ENCODE peak calls at places on chromosomes 12 and 14, in six cellular contexts. One of them, this sample, is unnamed.

GRCh38 chr12:73308747-73309146 is 1036.6 kb downstream of the TRHDE start:
- DNase-seq in OCI-LY7: no peak
- DNase-seq in CD8-positive, alpha-beta memory T cell: no peak
- DNase-seq in lower leg skin: no peak
- DNase-seq in AG10803: no peak
- DNase-seq in pancreas: no peak
- DNase-seq in this sample: no peak

GRCh38 chr12:25435431-25435830 is 117.7 kb downstream of the LMNTD1 start:
- DNase-seq in OCI-LY7: no peak
- DNase-seq in CD8-positive, alpha-beta memory T cell: no peak
- DNase-seq in lower leg skin: no peak
- DNase-seq in AG10803: no peak
- DNase-seq in pancreas: no peak
- DNase-seq in this sample: no peak

GRCh38 chr14:55111122-55111705 is 17.8 kb upstream of the LGALS3 start:
- DNase-seq in OCI-LY7: no peak
- DNase-seq in CD8-positive, alpha-beta memory T cell: no peak
- DNase-seq in lower leg skin: no peak
- DNase-seq in AG10803: no peak
- DNase-seq in pancreas: no peak
- DNase-seq in this sample: no peak

GRCh38 chr14:34301107-34301734 is 160.8 kb downstream of the SPTSSA start:
- DNase-seq in OCI-LY7: peak; percentile 42
- DNase-seq in CD8-positive, alpha-beta memory T cell: no peak
- DNase-seq in lower leg skin: no peak
- DNase-seq in AG10803: peak; percentile 25
- DNase-seq in pancreas: no peak
- DNase-seq in this sample: peak; percentile 41

GRCh38 chr14:66365388-66365787 is 120.8 kb upstream of the CCDC196 start:
- DNase-seq in OCI-LY7: no peak
- DNase-seq in CD8-positive, alpha-beta memory T cell: no peak
- DNase-seq in lower leg skin: no peak
- DNase-seq in AG10803: no peak
- DNase-seq in pancreas: no peak
- DNase-seq in this sample: no peak

GRCh38 chr12:132027636-132028035 is 77.9 kb downstream of the EP400 start:
- DNase-seq in OCI-LY7: no peak
- DNase-seq in CD8-positive, alpha-beta memory T cell: no peak
- DNase-seq in lower leg skin: no peak
- DNase-seq in AG10803: no peak
- DNase-seq in pancreas: no peak
- DNase-seq in this sample: no peak

GRCh38 chr14:70186826-70187483 is 1.8 kb downstream of the SLC8A3 start:
- DNase-seq in OCI-LY7: no peak
- DNase-seq in CD8-positive, alpha-beta memory T cell: no peak
- DNase-seq in lower leg skin: no peak
- DNase-seq in AG10803: peak; percentile 2
- DNase-seq in pancreas: no peak
- DNase-seq in this sample: no peak

GRCh38 chr14:101112351-101113107 is 209.0 kb upstream of the RTL1 start:
- DNase-seq in OCI-LY7: no peak
- DNase-seq in CD8-positive, alpha-beta memory T cell: no peak
- DNase-seq in lower leg skin: peak; percentile 70
- DNase-seq in AG10803: no peak
- DNase-seq in pancreas: no peak
- DNase-seq in this sample: no peak

GRCh38 chr14:104249092-104249491 is 110.7 kb downstream of the KIF26A start:
- DNase-seq in OCI-LY7: no peak
- DNase-seq in CD8-positive, alpha-beta memory T cell: no peak
- DNase-seq in lower leg skin: peak; percentile 81
- DNase-seq in AG10803: no peak
- DNase-seq in pancreas: no peak
- DNase-seq in this sample: no peak

GRCh38 chr12:113498490-113498889 is 26.8 kb upstream of the LHX5 start:
- DNase-seq in OCI-LY7: no peak
- DNase-seq in CD8-positive, alpha-beta memory T cell: no peak
- DNase-seq in lower leg skin: no peak
- DNase-seq in AG10803: no peak
- DNase-seq in pancreas: no peak
- DNase-seq in this sample: no peak

GRCh38 chr14:90188588-90188987 is 67.8 kb upstream of the PSMC1 start:
- DNase-seq in OCI-LY7: no peak
- DNase-seq in CD8-positive, alpha-beta memory T cell: no peak
- DNase-seq in lower leg skin: no peak
- DNase-seq in AG10803: no peak
- DNase-seq in pancreas: no peak
- DNase-seq in this sample: no peak

GRCh38 chr14:90179809-90180779 is 76.3 kb upstream of the PSMC1 start:
- DNase-seq in OCI-LY7: no peak
- DNase-seq in CD8-positive, alpha-beta memory T cell: no peak
- DNase-seq in lower leg skin: no peak
- DNase-seq in AG10803: no peak
- DNase-seq in pancreas: no peak
- DNase-seq in this sample: no peak

GRCh38 chr14:90179357-90179756 is 77.0 kb upstream of the PSMC1 start:
- DNase-seq in OCI-LY7: no peak
- DNase-seq in CD8-positive, alpha-beta memory T cell: no peak
- DNase-seq in lower leg skin: no peak
- DNase-seq in AG10803: no peak
- DNase-seq in pancreas: no peak
- DNase-seq in this sample: no peak

GRCh38 chr14:90184571-90185266 is 71.6 kb upstream of the PSMC1 start:
- DNase-seq in OCI-LY7: no peak
- DNase-seq in CD8-positive, alpha-beta memory T cell: no peak
- DNase-seq in lower leg skin: no peak
- DNase-seq in AG10803: no peak
- DNase-seq in pancreas: no peak
- DNase-seq in this sample: no peak

GRCh38 chr14:90184094-90184493 is 72.3 kb upstream of the PSMC1 start:
- DNase-seq in OCI-LY7: no peak
- DNase-seq in CD8-positive, alpha-beta memory T cell: no peak
- DNase-seq in lower leg skin: no peak
- DNase-seq in AG10803: no peak
- DNase-seq in pancreas: no peak
- DNase-seq in this sample: no peak
- H3K4me3 ChIP-seq in OCI-LY7: no peak overlapping the region
- H3K4me3 ChIP-seq in CD8-positive, alpha-beta memory T cell: no peak overlapping the region
- H3K4me3 ChIP-seq in lower leg skin: no peak overlapping the region
- H3K4me3 ChIP-seq in AG10803: no peak overlapping the region
- H3K4me3 ChIP-seq in pancreas: no peak overlapping the region
- H3K4me3 ChIP-seq in this sample: no peak overlapping the region

GRCh38 chr12:32261638-32262037 is 137.7 kb upstream of the FGD4 start:
- DNase-seq in OCI-LY7: peak; percentile 87
- DNase-seq in CD8-positive, alpha-beta memory T cell: no peak
- DNase-seq in lower leg skin: no peak
- DNase-seq in AG10803: no peak
- DNase-seq in pancreas: no peak
- DNase-seq in this sample: peak; percentile 44
- H3K4me3 ChIP-seq in OCI-LY7: peak overlapping the region; percentile 7
- H3K4me3 ChIP-seq in CD8-positive, alpha-beta memory T cell: no peak overlapping the region
- H3K4me3 ChIP-seq in lower leg skin: no peak overlapping the region
- H3K4me3 ChIP-seq in AG10803: no peak overlapping the region
- H3K4me3 ChIP-seq in pancreas: no peak overlapping the region
- H3K4me3 ChIP-seq in this sample: no peak overlapping the region

GRCh38 chr14:89814126-89814525 is 140.4 kb downstream of the EFCAB11 start:
- DNase-seq in OCI-LY7: no peak
- DNase-seq in CD8-positive, alpha-beta memory T cell: no peak
- DNase-seq in lower leg skin: no peak
- DNase-seq in AG10803: no peak
- DNase-seq in pancreas: no peak
- DNase-seq in this sample: no peak
- H3K4me3 ChIP-seq in OCI-LY7: no peak overlapping the region
- H3K4me3 ChIP-seq in CD8-positive, alpha-beta memory T cell: no peak overlapping the region
- H3K4me3 ChIP-seq in lower leg skin: no peak overlapping the region
- H3K4me3 ChIP-seq in AG10803: no peak overlapping the region
- H3K4me3 ChIP-seq in pancreas: no peak overlapping the region
- H3K4me3 ChIP-seq in this sample: no peak overlapping the region

GRCh38 chr12:71009414-71010142 is 89.0 kb upstream of the PTPRR start:
- DNase-seq in OCI-LY7: no peak
- DNase-seq in CD8-positive, alpha-beta memory T cell: no peak
- DNase-seq in lower leg skin: no peak
- DNase-seq in AG10803: no peak
- DNase-seq in pancreas: no peak
- DNase-seq in this sample: peak; percentile 21

GRCh38 chr12:71007025-71007424 is 86.5 kb upstream of the PTPRR start:
- DNase-seq in OCI-LY7: no peak
- DNase-seq in CD8-positive, alpha-beta memory T cell: no peak
- DNase-seq in lower leg skin: no peak
- DNase-seq in AG10803: no peak
- DNase-seq in pancreas: no peak
- DNase-seq in this sample: no peak

GRCh38 chr12:71010143-71010479 is 89.6 kb upstream of the PTPRR start:
- DNase-seq in OCI-LY7: no peak
- DNase-seq in CD8-positive, alpha-beta memory T cell: no peak
- DNase-seq in lower leg skin: no peak
- DNase-seq in AG10803: no peak
- DNase-seq in pancreas: no peak
- DNase-seq in this sample: no peak

GRCh38 chr12:71005166-71005565 is 84.6 kb upstream of the PTPRR start:
- DNase-seq in OCI-LY7: no peak
- DNase-seq in CD8-positive, alpha-beta memory T cell: no peak
- DNase-seq in lower leg skin: no peak
- DNase-seq in AG10803: no peak
- DNase-seq in pancreas: no peak
- DNase-seq in this sample: no peak

GRCh38 chr12:71007736-71008449 is 87.4 kb upstream of the PTPRR start:
- DNase-seq in OCI-LY7: no peak
- DNase-seq in CD8-positive, alpha-beta memory T cell: no peak
- DNase-seq in lower leg skin: no peak
- DNase-seq in AG10803: peak; percentile 11
- DNase-seq in pancreas: no peak
- DNase-seq in this sample: peak; percentile 82
- H3K4me3 ChIP-seq in OCI-LY7: no peak overlapping the region
- H3K4me3 ChIP-seq in CD8-positive, alpha-beta memory T cell: no peak overlapping the region
- H3K4me3 ChIP-seq in lower leg skin: no peak overlapping the region
- H3K4me3 ChIP-seq in AG10803: no peak overlapping the region
- H3K4me3 ChIP-seq in pancreas: no peak overlapping the region
- H3K4me3 ChIP-seq in this sample: no peak overlapping the region

GRCh38 chr14:65073605-65074201 is 28.6 kb downstream of the MAX start:
- DNase-seq in OCI-LY7: no peak
- DNase-seq in CD8-positive, alpha-beta memory T cell: no peak
- DNase-seq in lower leg skin: no peak
- DNase-seq in AG10803: no peak
- DNase-seq in pancreas: no peak
- DNase-seq in this sample: no peak

GRCh38 chr14:65071544-65071943 is 30.8 kb downstream of the MAX start:
- DNase-seq in OCI-LY7: no peak
- DNase-seq in CD8-positive, alpha-beta memory T cell: no peak
- DNase-seq in lower leg skin: no peak
- DNase-seq in AG10803: no peak
- DNase-seq in pancreas: no peak
- DNase-seq in this sample: no peak

GRCh38 chr14:65072937-65073336 is 29.4 kb downstream of the MAX start:
- DNase-seq in OCI-LY7: no peak
- DNase-seq in CD8-positive, alpha-beta memory T cell: no peak
- DNase-seq in lower leg skin: no peak
- DNase-seq in AG10803: no peak
- DNase-seq in pancreas: no peak
- DNase-seq in this sample: no peak

GRCh38 chr14:65070710-65071033 is 31.6 kb downstream of the MAX start:
- DNase-seq in OCI-LY7: no peak
- DNase-seq in CD8-positive, alpha-beta memory T cell: no peak
- DNase-seq in lower leg skin: no peak
- DNase-seq in AG10803: peak; percentile 20
- DNase-seq in pancreas: no peak
- DNase-seq in this sample: no peak

DNA sequence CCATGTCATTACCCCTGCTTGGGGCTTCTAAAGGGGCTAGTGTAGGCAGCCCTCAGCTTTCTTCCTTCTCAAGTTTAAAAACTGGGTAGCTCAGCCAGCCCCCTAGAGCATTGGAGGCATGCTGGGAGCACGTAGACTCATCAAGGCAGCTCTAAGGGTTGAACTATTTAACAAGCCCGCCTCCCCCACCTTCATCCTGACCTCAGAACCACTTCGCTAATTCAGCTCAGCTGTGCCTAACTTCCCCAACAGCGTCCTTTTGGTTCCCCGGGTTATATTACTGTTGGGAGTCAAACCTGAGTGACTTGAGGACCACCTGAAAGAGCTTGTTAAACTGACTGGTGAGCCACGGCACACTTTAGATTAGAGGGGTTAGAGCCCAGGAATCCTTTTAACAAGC is 30.1 kb downstream of the MAX start:
- DNase-seq in OCI-LY7: no peak
- DNase-seq in CD8-positive, alpha-beta memory T cell: no peak
- DNase-seq in lower leg skin: no peak
- DNase-seq in AG10803: peak; percentile 23
- DNase-seq in pancreas: no peak
- DNase-seq in this sample: no peak
- H3K4me3 ChIP-seq in OCI-LY7: no peak overlapping the region
- H3K4me3 ChIP-seq in CD8-positive, alpha-beta memory T cell: no peak overlapping the region
- H3K4me3 ChIP-seq in lower leg skin: no peak overlapping the region
- H3K4me3 ChIP-seq in AG10803: no peak overlapping the region
- H3K4me3 ChIP-seq in pancreas: no peak overlapping the region
- H3K4me3 ChIP-seq in this sample: no peak overlapping the region

GRCh38 chr12:109952873-109953272 is 43.3 kb downstream of the GIT2 start:
- DNase-seq in OCI-LY7: no peak
- DNase-seq in CD8-positive, alpha-beta memory T cell: no peak
- DNase-seq in lower leg skin: no peak
- DNase-seq in AG10803: no peak
- DNase-seq in pancreas: no peak
- DNase-seq in this sample: no peak

GRCh38 chr12:109952160-109952858 is 43.9 kb downstream of the GIT2 start:
- DNase-seq in OCI-LY7: no peak
- DNase-seq in CD8-positive, alpha-beta memory T cell: no peak
- DNase-seq in lower leg skin: no peak
- DNase-seq in AG10803: no peak
- DNase-seq in pancreas: no peak
- DNase-seq in this sample: no peak

GRCh38 chr12:109951136-109951535 is 45.0 kb downstream of the GIT2 start:
- DNase-seq in OCI-LY7: no peak
- DNase-seq in CD8-positive, alpha-beta memory T cell: no peak
- DNase-seq in lower leg skin: no peak
- DNase-seq in AG10803: peak; percentile 88
- DNase-seq in pancreas: no peak
- DNase-seq in this sample: no peak

GRCh38 chr12:109950625-109951024 is 45.5 kb downstream of the GIT2 start:
- DNase-seq in OCI-LY7: no peak
- DNase-seq in CD8-positive, alpha-beta memory T cell: no peak
- DNase-seq in lower leg skin: no peak
- DNase-seq in AG10803: no peak
- DNase-seq in pancreas: no peak
- DNase-seq in this sample: no peak

DNA sequence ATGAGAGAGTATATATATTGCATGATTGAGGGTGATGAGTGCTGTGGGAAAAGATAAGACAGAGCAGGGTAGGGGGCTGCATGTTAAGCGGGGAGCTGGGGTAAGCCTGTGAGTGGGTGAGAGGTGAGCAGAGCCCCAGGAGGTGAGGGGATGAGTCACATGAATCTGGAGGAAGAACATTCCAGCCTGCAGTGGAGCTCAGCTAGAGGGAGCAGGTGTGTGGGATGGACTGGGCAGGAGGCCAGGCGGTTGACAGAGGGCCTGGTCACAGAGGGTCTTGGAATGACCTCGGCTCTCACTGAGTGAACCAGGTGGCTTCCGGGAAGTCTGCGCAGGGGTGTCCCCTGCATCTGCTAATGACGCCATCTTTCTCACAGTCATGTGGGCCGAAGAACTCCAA is 44.4 kb downstream of the GIT2 start:
- DNase-seq in OCI-LY7: no peak
- DNase-seq in CD8-positive, alpha-beta memory T cell: no peak
- DNase-seq in lower leg skin: no peak
- DNase-seq in AG10803: peak; percentile 45
- DNase-seq in pancreas: peak; percentile 96
- DNase-seq in this sample: no peak
- H3K4me3 ChIP-seq in OCI-LY7: no peak overlapping the region
- H3K4me3 ChIP-seq in CD8-positive, alpha-beta memory T cell: no peak overlapping the region
- H3K4me3 ChIP-seq in lower leg skin: no peak overlapping the region
- H3K4me3 ChIP-seq in AG10803: no peak overlapping the region
- H3K4me3 ChIP-seq in pancreas: no peak overlapping the region
- H3K4me3 ChIP-seq in this sample: no peak overlapping the region

GRCh38 chr12:6539276-6540134 is 5.2 kb downstream of the GAPDH start:
- DNase-seq in OCI-LY7: peak; percentile 19
- DNase-seq in CD8-positive, alpha-beta memory T cell: no peak
- DNase-seq in lower leg skin: peak; percentile 88
- DNase-seq in AG10803: no peak
- DNase-seq in pancreas: no peak
- DNase-seq in this sample: no peak
- H3K4me3 ChIP-seq in OCI-LY7: no peak overlapping the region
- H3K4me3 ChIP-seq in CD8-positive, alpha-beta memory T cell: no peak overlapping the region
- H3K4me3 ChIP-seq in lower leg skin: no peak overlapping the region
- H3K4me3 ChIP-seq in AG10803: no peak overlapping the region
- H3K4me3 ChIP-seq in pancreas: no peak overlapping the region
- H3K4me3 ChIP-seq in this sample: no peak overlapping the region

This sample was measured in Jurkat, Clone E6-1.